ENCODE peak calls at places on chromosome 2, in five cellular contexts. W is naive thymus-derived CD4-positive, alpha-beta T cell; S is pancreas; G is GM23248; V is stomach. N is an unnamed sample.

GRCh38 chr2:72094701-72095100 is 53.0 kb downstream of the CYP26B1 start:
- DNase-seq in S (no peak), W (no peak), V (peak), G (no peak), N (no peak)

GRCh38 chr2:96806468-96807126 is 9.5 kb upstream of the CNNM3 start:
- DNase-seq in G (no peak), W (no peak), V (no peak), S (no peak), N (no peak)

GRCh38 chr2:127862228-127862627 is 4.3 kb upstream of the POLR2D start:
- DNase-seq in S (no peak), V (no peak), W (no peak), G (no peak), N (no peak)

GRCh38 chr2:113078350-113078839 is 10.6 kb downstream of the IL1F10 start:
- DNase-seq in S (no peak), W (no peak), V (peak), G (peak), N (no peak)

GRCh38 chr2:235447210-235447609 is 46.6 kb upstream of the AGAP1 start:
- DNase-seq in G (peak), V (no peak), S (no peak), W (no peak), N (no peak)

GRCh38 chr2:130183500-130184373 is 1.7 kb downstream of the MZT2B start:
- DNase-seq in W (no peak), G (peak), S (no peak), V (no peak), N (peak)

GRCh38 chr2:128732976-128733431 is 414.3 kb upstream of the HS6ST1 start:
- DNase-seq in V (no peak), G (peak), W (no peak), S (no peak), N (no peak)

GRCh38 chr2:100820346-100821254 is 661 bp downstream of the NPAS2 start:
- DNase-seq in S (peak), W (no peak), G (peak), V (peak), N (no peak)

GRCh38 chr2:176105727-176106635 is 1.1 kb upstream of the HOXD11 start:
- DNase-seq in G (peak), S (no peak), V (no peak), W (no peak), N (no peak)

GRCh38 chr2:144349674-144350073 is 170.2 kb downstream of the ZEB2 start:
- DNase-seq in W (no peak), G (no peak), S (no peak), V (no peak), N (no peak)

GRCh38 chr2:148982282-148982681 is 56.2 kb upstream of the LYPD6B start:
- DNase-seq in V (no peak), W (no peak), G (no peak), S (no peak), N (no peak)

GRCh38 chr2:127887452-127888219 is 1.9 kb upstream of the AMMECR1L start:
- DNase-seq in W (no peak), S (no peak), V (no peak), G (peak), N (no peak)

GRCh38 chr2:212032032-212032431 is 506.6 kb downstream of the ERBB4 start:
- DNase-seq in W (no peak), G (peak), S (no peak), V (no peak), N (no peak)

GRCh38 chr2:9885036-9885684 is 41.9 kb downstream of the TAF1B start:
- DNase-seq in V (no peak), W (no peak), G (peak), S (no peak), N (no peak)

GRCh38 chr2:189660803-189661147 is 484 bp upstream of the ASNSD1 start:
- DNase-seq in G (no peak), W (no peak), S (no peak), V (no peak), N (no peak)

GRCh38 chr2:189662674-189663226 is 1.5 kb downstream of the ASNSD1 start:
- DNase-seq in S (no peak), G (no peak), W (no peak), V (no peak), N (no peak)

GRCh38 chr2:189659734-189660133 is 1.5 kb upstream of the ASNSD1 start:
- DNase-seq in W (no peak), S (no peak), V (no peak), G (no peak), N (no peak)

GRCh38 chr2:189661957-189662321 is 680 bp downstream of the ASNSD1 start:
- DNase-seq in W (no peak), V (no peak), S (no peak), G (peak), N (no peak)

GRCh38 chr2:189661148-189661956 is at the start of gene ASNSD1:
- DNase-seq in W (peak), S (peak), V (peak), G (peak), N (peak)
- H3K27ac ChIP-seq in W (peak), S (peak), V (peak), G (peak), N (peak)

DNA sequence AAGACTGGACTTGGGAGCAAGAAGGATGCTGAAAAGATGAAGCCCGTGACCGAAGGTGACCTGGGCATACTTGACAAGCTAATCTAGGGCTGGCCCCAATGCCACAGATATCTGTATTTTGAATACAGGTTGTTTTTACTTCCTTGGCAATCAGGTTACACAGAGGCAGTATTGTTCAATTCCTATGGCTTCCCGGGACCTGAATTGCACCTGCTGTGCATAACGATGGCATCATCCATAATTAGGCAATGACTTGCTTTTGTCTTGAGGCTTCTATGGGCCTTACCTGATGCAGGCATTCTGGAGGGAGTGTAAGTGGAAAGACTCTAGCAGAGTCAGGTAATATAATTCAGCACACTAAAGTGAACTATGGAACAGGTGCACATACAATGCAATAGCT is 60.6 kb upstream of the CUL3 start:
- DNase-seq in S (no peak), W (no peak), G (no peak), V (no peak), N (no peak)
- H3K27ac ChIP-seq in S (no peak), W (no peak), G (no peak), V (no peak), N (no peak)

DNA sequence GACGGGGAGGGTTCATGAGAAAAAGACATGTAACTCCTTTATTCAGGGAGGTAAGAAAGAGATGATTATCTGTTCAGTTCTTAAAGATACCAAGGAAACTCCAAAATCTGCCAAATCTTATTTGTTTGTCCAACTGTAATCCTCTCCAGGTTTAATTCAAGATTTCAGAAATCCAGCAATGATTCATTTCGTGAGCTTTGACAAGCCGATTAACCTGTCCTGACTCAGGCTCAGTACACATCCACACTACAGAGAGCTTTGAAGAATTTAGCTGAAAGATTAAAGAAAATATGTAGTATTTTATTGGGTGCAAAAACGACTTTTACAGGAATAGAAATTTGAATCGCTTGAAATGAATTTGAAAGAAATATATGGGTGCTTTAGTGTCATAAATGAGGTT is 1.1 kb downstream of the SPAG16 start:
- DNase-seq in V (no peak), W (no peak), G (no peak), S (no peak), N (no peak)
- H3K27ac ChIP-seq in V (peak), W (no peak), G (no peak), S (peak), N (no peak)

GRCh38 chr2:199459286-199460100 is 1.8 kb upstream of the SATB2 start:
- DNase-seq in S (peak), G (peak), V (peak), W (peak), N (peak)

GRCh38 chr2:199458017-199458805 is 472 bp upstream of the SATB2 start:
- DNase-seq in G (peak), V (no peak), S (peak), W (no peak), N (no peak)

GRCh38 chr2:199457147-199458016 is at the start of gene SATB2:
- DNase-seq in V (no peak), G (peak), W (no peak), S (peak), N (no peak)

GRCh38 chr2:199460101-199460671 is 2.4 kb upstream of the SATB2 start:
- DNase-seq in W (no peak), V (no peak), S (no peak), G (peak), N (no peak)

GRCh38 chr2:199458806-199459285 is 1.1 kb upstream of the SATB2 start:
- DNase-seq in V (no peak), W (no peak), G (peak), S (peak), N (no peak)
- H3K27ac ChIP-seq in V (peak), W (peak), G (peak), S (peak), N (peak)

GRCh38 chr2:236928353-236929153 is 157.1 kb upstream of the COPS8 start:
- DNase-seq in V (peak), W (no peak), G (peak), S (no peak), N (no peak)
- H3K27ac ChIP-seq in V (peak), W (no peak), G (no peak), S (peak), N (no peak)

GRCh38 chr2:47295981-47296350 is 107.0 kb upstream of the MSH2 start:
- DNase-seq in W (no peak), S (no peak), G (no peak), V (no peak), N (no peak)
- H3K27ac ChIP-seq in W (no peak), S (no peak), G (no peak), V (no peak), N (peak)

DNA sequence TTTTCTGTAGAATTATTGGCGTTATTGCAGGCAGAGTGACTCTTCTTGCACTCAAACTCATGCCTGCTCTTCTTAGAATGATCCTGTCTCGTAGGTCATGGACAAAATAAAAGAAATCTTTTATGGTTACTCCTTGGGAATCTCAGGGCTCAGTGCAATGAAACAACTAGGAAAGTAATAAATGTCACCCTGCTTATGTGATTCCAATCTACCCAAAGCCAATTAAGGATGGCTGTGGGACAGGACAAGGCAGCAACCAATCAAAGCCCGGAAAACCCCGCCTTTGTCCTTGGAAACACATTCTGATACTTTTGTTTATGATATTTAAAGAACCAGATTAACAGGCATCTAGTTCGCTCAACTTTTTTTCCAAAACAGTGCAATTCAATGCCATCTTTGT is 53.0 kb downstream of the GRB14 start:
- DNase-seq in W (no peak), V (no peak), G (no peak), S (no peak), N (no peak)
- H3K27ac ChIP-seq in W (no peak), V (no peak), G (no peak), S (peak), N (no peak)

DNA sequence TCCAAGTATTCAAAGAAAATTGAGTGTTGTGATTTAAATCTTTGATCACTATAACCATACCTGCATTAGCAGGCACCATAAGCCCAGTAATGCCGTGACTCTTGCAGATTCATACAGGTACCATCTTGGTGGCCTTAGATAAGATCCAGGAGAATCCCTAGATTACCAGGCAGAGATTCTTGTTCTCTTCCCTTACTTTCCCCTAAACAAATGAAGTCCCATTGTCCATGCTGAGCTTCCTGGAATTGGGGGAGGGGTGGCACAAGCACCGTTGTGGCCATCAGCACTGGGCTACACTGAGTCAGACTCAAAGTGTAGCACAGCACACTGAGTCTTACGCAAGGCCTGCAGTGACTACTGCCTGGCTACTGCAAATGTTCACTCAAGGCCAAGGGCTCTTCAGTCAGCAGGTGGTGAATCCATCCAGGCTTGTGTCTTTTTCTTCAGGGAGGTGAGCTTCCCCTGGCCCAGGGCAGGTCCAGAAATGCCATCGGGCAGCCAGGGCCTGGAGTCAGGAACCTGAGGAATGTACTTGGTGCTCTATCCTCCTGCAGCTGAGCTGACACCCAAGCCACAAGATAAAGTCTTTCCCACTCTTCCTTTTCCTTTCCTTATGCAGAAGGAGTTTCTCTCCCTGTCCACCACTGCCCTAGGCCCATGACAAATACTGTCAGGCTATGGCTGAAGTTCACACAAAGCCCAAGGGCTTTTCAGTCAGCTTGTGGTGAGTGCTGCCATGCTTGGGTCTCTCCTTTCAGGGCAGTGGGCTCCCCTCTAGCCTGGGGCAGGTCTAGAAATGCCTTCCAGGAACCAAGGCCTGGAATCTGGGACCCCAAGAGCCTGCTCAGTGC is 52.6 kb downstream of the CD28 start:
- DNase-seq in S (no peak), G (peak), V (peak), W (no peak), N (no peak)
- H3K27ac ChIP-seq in S (no peak), G (peak), V (peak), W (no peak), N (no peak)